ENCODE peak calls at places on chromosomes 16 and 17, in eight cellular contexts. J, Y, E, W, T, R, D and H are unnamed samples.

GRCh38 chr17:46916211-46916610 is 6.7 kb upstream of the GOSR2 start:
- DNase-seq in J (no peak), Y (no peak), E (no peak), W (peak; percentile 8), T (peak; percentile 39), R (no peak), D (no peak), H (no peak)

GRCh38 chr17:18139949-18140348 is 31.4 kb downstream of the MYO15A start:
- DNase-seq in J (peak; percentile 50), Y (no peak), E (peak; percentile 57), W (no peak), T (peak; percentile 10), R (no peak), D (no peak), H (peak; percentile 16)

GRCh38 chr17:76659928-76660614 is 16.5 kb upstream of the ST6GALNAC1 start:
- DNase-seq in J (no peak), Y (peak; percentile 93), E (no peak), W (no peak), T (no peak), R (no peak), D (peak; percentile 52), H (peak; percentile 10)

GRCh38 chr16:12695454-12695853 is 108.2 kb downstream of the CPPED1 start:
- DNase-seq in J (no peak), Y (no peak), E (no peak), W (no peak), T (no peak), R (no peak), D (no peak), H (no peak)

GRCh38 chr16:57807252-57807967 is 5.1 kb upstream of the KIFC3 start:
- DNase-seq in J (no peak), Y (peak; percentile 80), E (no peak), W (no peak), T (no peak), R (no peak), D (no peak), H (no peak)

GRCh38 chr17:74807925-74808324 is 31.8 kb upstream of the NAT9 start:
- DNase-seq in J (no peak), Y (no peak), E (no peak), W (no peak), T (no peak), R (no peak), D (no peak), H (no peak)

GRCh38 chr17:66018786-66019185 is 173.1 kb downstream of the CEP112 start:
- DNase-seq in J (no peak), Y (no peak), E (no peak), W (no peak), T (no peak), R (no peak), D (no peak), H (no peak)

GRCh38 chr17:38579934-38580333 is 25.8 kb downstream of the SRCIN1 start:
- DNase-seq in J (peak; percentile 77), Y (peak; percentile 43), E (peak; percentile 89), W (no peak), T (no peak), R (no peak), D (no peak), H (peak; percentile 9)

GRCh38 chr17:56149266-56150036 is 3.8 kb upstream of the ANKFN1 start:
- DNase-seq in J (peak; percentile 44), Y (no peak), E (no peak), W (no peak), T (no peak), R (no peak), D (no peak), H (no peak)

GRCh38 chr16:85464342-85465305 is 148.5 kb upstream of the GSE1 start:
- DNase-seq in J (no peak), Y (peak; percentile 93), E (no peak), W (no peak), T (no peak), R (no peak), D (no peak), H (no peak)

GRCh38 chr17:73283841-73284282 is 22.2 kb upstream of the CPSF4L start:
- DNase-seq in J (no peak), Y (no peak), E (peak; percentile 88), W (no peak), T (no peak), R (no peak), D (no peak), H (no peak)

GRCh38 chr17:17840751-17841591 is 4.2 kb upstream of the SREBF1 start:
- DNase-seq in J (no peak), Y (no peak), E (peak; percentile 30), W (no peak), T (peak; percentile 51), R (no peak), D (no peak), H (peak; percentile 47)

GRCh38 chr16:74291577-74292208 is 4.9 kb upstream of the PSMD7 start:
- DNase-seq in J (no peak), Y (no peak), E (no peak), W (no peak), T (peak; percentile 30), R (no peak), D (peak; percentile 34), H (peak; percentile 52)

DNA sequence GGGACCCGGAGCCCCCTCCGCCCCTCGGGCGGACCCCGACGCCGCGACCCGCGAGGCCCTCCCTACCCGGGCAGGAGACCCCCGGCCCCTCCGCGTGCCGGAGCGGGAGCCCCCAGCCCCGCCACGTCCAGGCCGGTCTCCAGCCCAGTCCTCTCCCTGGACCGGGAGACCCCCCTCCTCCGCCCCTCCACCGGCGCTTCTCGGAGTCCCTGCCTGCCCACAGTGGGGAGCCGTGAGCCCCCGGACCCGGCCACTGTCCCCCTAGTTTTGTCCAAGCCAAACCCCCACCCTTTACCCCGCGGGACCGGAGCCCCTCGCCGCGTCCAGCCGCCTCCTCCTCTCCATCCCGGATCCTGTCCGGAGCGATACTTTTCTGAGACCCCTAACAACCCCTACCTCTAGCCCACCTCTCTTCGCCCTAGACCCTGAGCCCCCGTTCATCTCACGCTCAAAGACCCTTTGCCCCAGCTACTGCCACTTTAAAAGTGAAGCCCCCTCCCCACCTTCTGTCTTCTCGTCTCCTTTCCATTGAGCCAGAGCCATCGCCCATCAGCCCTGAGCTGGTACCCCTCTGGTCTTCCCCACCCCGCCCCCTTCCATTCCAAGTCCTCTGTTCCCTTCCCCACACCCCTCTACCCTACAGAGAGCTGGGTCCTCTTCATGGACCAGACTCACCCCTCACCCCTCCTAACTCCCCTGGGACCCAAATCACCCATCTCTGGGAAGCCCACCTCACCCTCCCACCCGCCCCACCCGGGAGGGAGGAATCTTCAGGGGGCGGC is 1.0 kb downstream of the NECAB2 start:
- DNase-seq in J (no peak), Y (no peak), E (peak; percentile 62), W (no peak), T (no peak), R (no peak), D (no peak), H (no peak)
- H3K4me3 ChIP-seq in J (no peak overlapping the region), Y (no peak overlapping the region), E (peak overlapping the region; percentile 68), W (no peak overlapping the region), T (no peak overlapping the region), R (no peak overlapping the region), D (no peak overlapping the region), H (no peak overlapping the region)

GRCh38 chr16:27225536-27226360 is 22.4 kb downstream of the KDM8 start:
- DNase-seq in J (peak; percentile 61), Y (no peak), E (no peak), W (no peak), T (no peak), R (no peak), D (no peak), H (no peak)
- TF ChIP-seq CTCF in J (peak; percentile 26), Y (no peak), E (no peak), W (no peak), T (no peak), R (peak; percentile 10), D (peak; percentile 15), H (no peak)

DNA sequence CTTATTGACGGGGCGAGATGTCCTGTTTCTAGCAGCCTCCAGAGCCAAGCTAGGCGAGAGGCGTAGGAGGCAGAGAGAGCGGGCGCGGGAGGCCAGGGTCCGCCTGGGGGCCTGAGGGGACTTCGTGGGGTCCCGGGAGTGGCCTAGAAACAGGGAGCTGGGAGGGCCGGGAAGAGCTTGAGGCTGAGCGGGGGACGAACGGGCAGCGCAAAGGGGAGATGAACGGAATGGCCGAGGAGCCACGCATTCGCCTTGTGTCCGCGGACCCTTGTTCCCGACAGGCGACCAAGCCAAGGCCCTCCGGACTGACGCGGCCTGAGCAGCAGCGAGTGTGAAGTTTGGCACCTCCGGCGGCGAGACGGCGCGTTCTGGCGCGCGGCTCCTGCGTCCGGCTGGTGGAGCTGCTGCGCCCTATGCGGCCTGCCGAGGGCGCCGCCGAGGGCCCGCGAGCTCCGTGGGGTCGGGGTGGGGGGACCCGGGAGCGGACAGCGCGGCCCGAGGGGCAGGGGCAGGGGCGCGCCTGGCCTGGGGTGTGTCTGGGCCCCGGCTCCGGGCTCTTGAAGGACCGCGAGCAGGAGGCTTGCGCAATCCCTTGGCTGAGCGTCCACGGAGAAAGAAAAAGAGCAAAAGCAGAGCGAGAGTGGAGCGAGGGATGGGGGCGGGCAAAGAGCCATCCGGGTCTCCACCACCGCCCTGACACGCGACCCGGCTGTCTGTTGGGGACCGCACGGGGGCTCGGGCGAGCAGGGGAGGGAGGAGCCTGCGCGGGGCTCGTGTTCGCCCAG is 1.2 kb upstream of the CBX4 start:
- DNase-seq in J (peak; percentile 78), Y (peak; percentile 69), E (peak; percentile 67), W (no peak), T (peak; percentile 52), R (no peak), D (peak; percentile 68), H (peak; percentile 69)
- H3K4me3 ChIP-seq in J (no peak overlapping the region), Y (no peak overlapping the region), E (peak overlapping the region; percentile 64), W (peak overlapping the region; percentile 57), T (peak overlapping the region; percentile 29), R (peak overlapping the region; percentile 54), D (no peak overlapping the region), H (no peak overlapping the region)

DNA sequence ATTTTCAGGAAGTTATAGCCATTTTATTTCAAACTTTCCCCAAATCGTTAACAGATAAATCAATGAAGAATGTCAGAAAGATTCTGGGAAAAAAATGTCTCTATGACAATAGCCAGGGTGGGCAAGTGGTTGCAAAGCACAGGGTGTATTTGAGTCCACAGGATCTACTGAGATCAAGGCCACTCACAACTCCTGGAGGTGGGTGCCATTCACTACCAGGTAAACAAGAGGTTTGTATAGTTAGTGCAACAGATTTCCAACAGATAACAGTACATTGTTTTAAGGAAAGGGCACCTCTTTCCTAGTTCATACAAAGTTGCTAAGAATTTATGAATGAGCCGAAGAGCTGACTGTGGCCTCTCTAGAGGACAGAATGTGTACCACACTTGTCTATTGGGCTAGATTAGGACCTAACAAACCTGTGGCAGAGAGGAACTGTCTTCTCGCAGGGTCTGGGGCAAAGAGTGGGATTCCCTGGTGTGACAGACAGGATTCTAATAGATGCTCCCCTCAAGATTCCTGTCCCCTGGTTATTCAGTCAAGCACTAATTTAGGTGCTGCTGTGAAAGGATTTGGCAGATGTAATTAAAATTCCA is 52.0 kb upstream of the ZNF629 start:
- DNase-seq in J (no peak), Y (no peak), E (peak; percentile 25), W (no peak), T (no peak), R (no peak), D (no peak), H (no peak)
- TF ChIP-seq CTCF in J (peak; percentile 14), Y (no peak), E (no peak), W (no peak), T (no peak), R (no peak), D (no peak), H (peak; percentile 13)

GRCh38 chr16:5865231-5865630 is 767.6 kb upstream of the EEF2KMT start:
- DNase-seq in J (no peak), Y (no peak), E (no peak), W (no peak), T (no peak), R (no peak), D (no peak), H (no peak)
- H3K4me3 ChIP-seq in J (no peak overlapping the region), Y (no peak overlapping the region), E (no peak overlapping the region), W (no peak overlapping the region), T (no peak overlapping the region), R (no peak overlapping the region), D (no peak overlapping the region), H (no peak overlapping the region)